ENCODE peak calls at places on chromosomes 11 and 22, in eight cellular contexts. P is ascending aorta, B is body of pancreas, I is BE2C, K is colonic mucosa, U is adrenal gland, X is Peyer's patch, E is right lobe of liver. D is an unnamed sample.

GRCh38 chr11:14253437-14253836 is 105.5 kb downstream of the RRAS2 start:
- DNase-seq in B (no peak), K (no peak), U (no peak), E (no peak), X (no peak), I (no peak), P (no peak), D (no peak)

GRCh38 chr11:18265949-18266348 is at the start of gene SAA1:
- DNase-seq in B (no peak), I (no peak), E (peak; percentile 56), P (no peak), X (no peak), U (no peak), K (no peak), D (no peak)

GRCh38 chr11:16895306-16895705 is 118.9 kb downstream of the PLEKHA7 start:
- DNase-seq in U (no peak), B (no peak), E (no peak), I (no peak), K (no peak), P (no peak), X (no peak), D (no peak)

GRCh38 chr22:32199961-32200360 is 4.9 kb downstream of the RFPL2 start:
- DNase-seq in B (no peak), U (no peak), X (no peak), I (no peak), P (no peak), K (no peak), E (no peak), D (no peak)

GRCh38 chr11:17648528-17648927 is 70.8 kb upstream of the MYOD1 start:
- DNase-seq in K (no peak), B (no peak), I (no peak), P (no peak), U (peak; percentile 23), X (no peak), E (no peak), D (no peak)

GRCh38 chr11:111532365-111532709 is 8.2 kb upstream of the LAYN start:
- DNase-seq in P (no peak), X (no peak), B (no peak), U (no peak), K (no peak), E (no peak), I (no peak), D (no peak)

GRCh38 chr11:88831303-88831890 is 234.4 kb downstream of the GRM5 start:
- DNase-seq in E (no peak), U (no peak), X (no peak), I (no peak), P (no peak), K (no peak), B (no peak), D (no peak)

GRCh38 chr11:78195917-78196545 is 7.3 kb downstream of the USP35 start:
- DNase-seq in B (no peak), I (no peak), U (no peak), K (no peak), X (no peak), P (no peak), E (no peak), D (no peak)

GRCh38 chr11:48024635-48025071 is 44.3 kb downstream of the PTPRJ start:
- DNase-seq in P (no peak), X (no peak), E (no peak), B (no peak), I (no peak), K (no peak), U (no peak), D (no peak)

GRCh38 chr11:123218451-123218850 is 23.4 kb upstream of the CLMP start:
- DNase-seq in X (no peak), I (no peak), P (no peak), B (no peak), K (no peak), U (no peak), E (no peak), D (no peak)

GRCh38 chr11:10026514-10026913 is 267.5 kb downstream of the SBF2 start:
- DNase-seq in P (no peak), B (no peak), I (no peak), E (no peak), X (no peak), U (no peak), K (no peak), D (no peak)

GRCh38 chr11:67418476-67419281 is 3.2 kb downstream of the CARNS1 start:
- DNase-seq in B (peak; percentile 72), P (no peak), U (no peak), K (no peak), I (no peak), E (peak; percentile 64), X (no peak), D (peak; percentile 58)

GRCh38 chr22:49936018-49936972 is 17.9 kb downstream of the CRELD2 start:
- DNase-seq in B (peak; percentile 94), K (peak; percentile 91), U (peak; percentile 93), E (peak; percentile 98), P (peak; percentile 97), X (peak; percentile 90), I (peak; percentile 81), D (peak; percentile 93)

GRCh38 chr22:19058713-19059451 is 63.3 kb downstream of the DGCR2 start:
- DNase-seq in K (no peak), P (no peak), U (peak; percentile 61), I (no peak), E (no peak), B (peak; percentile 59), X (no peak), D (no peak)

GRCh38 chr11:32610926-32611325 is 27.3 kb downstream of the EIF3M start:
- DNase-seq in X (no peak), I (no peak), E (no peak), P (no peak), B (no peak), K (no peak), U (no peak), D (no peak)

GRCh38 chr11:32616903-32617302 is 33.3 kb downstream of the EIF3M start:
- DNase-seq in E (no peak), I (no peak), K (no peak), U (no peak), X (no peak), B (no peak), P (no peak), D (no peak)

GRCh38 chr11:32613500-32614151 is 30.0 kb downstream of the EIF3M start:
- DNase-seq in U (no peak), E (no peak), K (no peak), I (no peak), P (no peak), B (no peak), X (no peak), D (no peak)

DNA sequence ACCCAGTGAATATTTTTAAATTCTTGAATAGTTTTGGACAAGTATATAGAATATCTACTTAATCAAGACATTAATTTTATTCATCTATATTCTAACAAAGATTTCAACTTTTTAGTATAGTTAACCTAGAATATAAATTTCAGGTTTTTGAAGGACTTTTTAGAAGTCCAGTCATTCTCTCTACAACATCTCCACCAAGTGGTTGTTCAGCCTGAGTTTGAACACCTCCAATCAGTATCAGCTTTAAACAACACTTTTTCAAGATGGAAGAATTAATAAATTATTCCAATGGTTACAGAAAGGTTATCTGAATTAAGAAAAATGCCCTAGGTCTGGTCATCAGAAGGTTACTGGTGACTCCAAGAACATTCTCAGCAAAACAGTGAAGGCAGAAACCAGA is 31.8 kb downstream of the EIF3M start:
- DNase-seq in E (no peak), U (no peak), I (no peak), X (no peak), P (no peak), K (no peak), B (no peak), D (no peak)
- TF ChIP-seq CTCF in E (no peak), U (peak; percentile 8), I (peak; percentile 29), X (no peak), P (no peak), K (no peak), B (no peak), D (peak; percentile 44)

GRCh38 chr11:125175166-125175565 is 10.6 kb downstream of the PKNOX2 start:
- DNase-seq in E (no peak), U (no peak), X (peak; percentile 11), K (no peak), B (no peak), P (no peak), I (no peak), D (no peak)

GRCh38 chr11:125176866-125177265 is 12.3 kb downstream of the PKNOX2 start:
- DNase-seq in P (no peak), B (no peak), X (peak; percentile 2), I (no peak), K (no peak), E (no peak), U (no peak), D (no peak)

GRCh38 chr11:125174686-125175085 is 10.1 kb downstream of the PKNOX2 start:
- DNase-seq in K (no peak), X (peak; percentile 28), E (no peak), B (no peak), U (no peak), I (no peak), P (no peak), D (no peak)

GRCh38 chr11:125174057-125174456 is 9.5 kb downstream of the PKNOX2 start:
- DNase-seq in P (no peak), U (no peak), B (no peak), E (no peak), X (no peak), I (no peak), K (no peak), D (no peak)

GRCh38 chr11:125175896-125176575 is 11.5 kb downstream of the PKNOX2 start:
- DNase-seq in E (no peak), K (no peak), B (no peak), U (no peak), X (peak; percentile 19), P (peak; percentile 77), I (no peak), D (no peak)
- H3K4me1 ChIP-seq in E (no peaks in the 10 kb centered on the region), K (no peaks in the 10 kb centered on the region), B (peaks cover 68% of the 10 kb centered on the region), U (no peaks in the 10 kb centered on the region), X (no peaks in the 10 kb centered on the region), P (peaks cover 4% of the 10 kb centered on the region), I (no peaks in the 10 kb centered on the region), D (peaks cover 34% of the 10 kb centered on the region)

GRCh38 chr11:20399498-20399897 is 12.0 kb downstream of the PRMT3 start:
- DNase-seq in E (no peak), I (no peak), U (no peak), P (no peak), X (no peak), K (no peak), B (no peak), D (no peak)

GRCh38 chr11:20403059-20403458 is 15.5 kb downstream of the PRMT3 start:
- DNase-seq in P (no peak), X (no peak), E (no peak), B (no peak), K (no peak), I (no peak), U (no peak), D (no peak)

DNA sequence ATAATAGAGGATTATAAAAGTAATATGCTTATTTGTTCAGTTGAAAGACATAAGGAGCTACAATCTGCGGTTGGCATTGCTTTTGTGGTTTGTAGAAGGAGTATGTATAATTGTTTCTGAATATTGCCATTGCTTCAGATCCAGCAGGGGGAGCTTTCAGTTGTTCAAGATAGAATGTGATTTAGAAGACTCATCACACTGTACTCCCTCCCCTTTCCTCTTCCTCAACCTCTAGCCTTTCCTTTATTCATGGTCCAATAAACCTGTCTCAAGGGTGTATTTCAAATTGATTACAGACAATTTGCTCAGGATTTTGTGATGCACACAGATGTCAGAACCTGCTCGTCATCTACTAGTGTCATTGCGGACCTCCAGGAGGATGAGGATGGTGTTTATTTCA is 9.8 kb downstream of the PRMT3 start:
- DNase-seq in E (no peak), B (no peak), U (no peak), P (no peak), I (peak; percentile 10), K (no peak), X (no peak), D (no peak)
- TF ChIP-seq CTCF in E (peak; percentile 63), B (peak; percentile 50), U (peak; percentile 48), P (no peak), I (peak; percentile 61), K (peak; percentile 37), X (peak; percentile 54), D (peak; percentile 59)

GRCh38 chr11:44570411-44571155 is 5.1 kb downstream of the CD82 start:
- DNase-seq in K (no peak), X (peak; percentile 18), P (no peak), B (no peak), E (no peak), U (no peak), I (no peak), D (no peak)
- H3K4me1 ChIP-seq in K (peaks cover 6% of the 10 kb centered on the region), X (no peaks in the 10 kb centered on the region), P (peaks cover 6% of the 10 kb centered on the region), B (peaks cover 51% of the 10 kb centered on the region), E (no peaks in the 10 kb centered on the region), U (peaks cover 20% of the 10 kb centered on the region), I (no peaks in the 10 kb centered on the region), D (peaks cover 95% of the 10 kb centered on the region)